ENCODE peak calls at places on chromosomes 2 and 18, in four cellular contexts. One of them, this sample, is unnamed.
A peak's percentile ranks its signal among the peaks of the same experiment; 100 is the strongest.

GRCh38 chr18:2102022-2102421 is 469.3 kb downstream of the METTL4 start:
- ATAC-seq in upper lobe of left lung: no peak
- ATAC-seq in GM12878: peak; percentile 85
- ATAC-seq in HCT116: no peak
- ATAC-seq in this sample: no peak

GRCh38 chr2:41827354-41827971 is 220.4 kb upstream of the PKDCC start:
- ATAC-seq in upper lobe of left lung: no peak
- ATAC-seq in GM12878: no peak
- ATAC-seq in HCT116: no peak
- ATAC-seq in this sample: no peak

GRCh38 chr2:197591706-197592072 is 75.8 kb downstream of the MOB4 start:
- ATAC-seq in upper lobe of left lung: no peak
- ATAC-seq in GM12878: no peak
- ATAC-seq in HCT116: no peak
- ATAC-seq in this sample: no peak

GRCh38 chr2:78999410-78999809 is 26.1 kb upstream of the REG3G start:
- ATAC-seq in upper lobe of left lung: peak; percentile 41
- ATAC-seq in GM12878: peak; percentile 65
- ATAC-seq in HCT116: no peak
- ATAC-seq in this sample: no peak

GRCh38 chr2:100260712-100261620 is 61.3 kb downstream of the LONRF2 start:
- ATAC-seq in upper lobe of left lung: peak; percentile 47
- ATAC-seq in GM12878: peak; percentile 85
- ATAC-seq in HCT116: peak; percentile 74
- ATAC-seq in this sample: peak; percentile 71

GRCh38 chr18:2805970-2806943 is 40.5 kb upstream of the EMILIN2 start:
- ATAC-seq in upper lobe of left lung: no peak
- ATAC-seq in GM12878: no peak
- ATAC-seq in HCT116: no peak
- ATAC-seq in this sample: no peak

GRCh38 chr2:9099341-9099751 is 95.9 kb upstream of the MBOAT2 start:
- ATAC-seq in upper lobe of left lung: no peak
- ATAC-seq in GM12878: peak; percentile 82
- ATAC-seq in HCT116: peak; percentile 54
- ATAC-seq in this sample: no peak

GRCh38 chr2:146094185-146094584 is 1574.3 kb upstream of the ZEB2 start:
- ATAC-seq in upper lobe of left lung: no peak
- ATAC-seq in GM12878: no peak
- ATAC-seq in HCT116: no peak
- ATAC-seq in this sample: no peak

GRCh38 chr18:70058916-70059315 is 111.2 kb upstream of the CD226 start:
- ATAC-seq in upper lobe of left lung: no peak
- ATAC-seq in GM12878: peak; percentile 99
- ATAC-seq in HCT116: no peak
- ATAC-seq in this sample: no peak

GRCh38 chr2:241120440-241120839 is 18.4 kb upstream of the MTERF4 start:
- ATAC-seq in upper lobe of left lung: no peak
- ATAC-seq in GM12878: peak; percentile 15
- ATAC-seq in HCT116: no peak
- ATAC-seq in this sample: no peak

GRCh38 chr2:191566347-191566746 is 111.6 kb upstream of the NABP1 start:
- ATAC-seq in upper lobe of left lung: peak; percentile 89
- ATAC-seq in GM12878: peak; percentile 91
- ATAC-seq in HCT116: peak; percentile 89
- ATAC-seq in this sample: no peak

GRCh38 chr2:204611017-204611631 is 65.8 kb downstream of the PARD3B start:
- ATAC-seq in upper lobe of left lung: no peak
- ATAC-seq in GM12878: no peak
- ATAC-seq in HCT116: no peak
- ATAC-seq in this sample: no peak

GRCh38 chr2:100893753-100894530 is 74.0 kb downstream of the NPAS2 start:
- ATAC-seq in upper lobe of left lung: no peak
- ATAC-seq in GM12878: peak; percentile 90
- ATAC-seq in HCT116: peak; percentile 88
- ATAC-seq in this sample: no peak

GRCh38 chr2:36339819-36340218 is 15.8 kb upstream of the CRIM1 start:
- ATAC-seq in upper lobe of left lung: no peak
- ATAC-seq in GM12878: no peak
- ATAC-seq in HCT116: no peak
- ATAC-seq in this sample: no peak

GRCh38 chr2:228466851-228467250 is 285.4 kb upstream of the SPHKAP start:
- ATAC-seq in upper lobe of left lung: no peak
- ATAC-seq in GM12878: no peak
- ATAC-seq in HCT116: no peak
- ATAC-seq in this sample: no peak

GRCh38 chr2:238016526-238016925 is 44.3 kb upstream of the SCLY start:
- ATAC-seq in upper lobe of left lung: no peak
- ATAC-seq in GM12878: no peak
- ATAC-seq in HCT116: no peak
- ATAC-seq in this sample: peak; percentile 51

GRCh38 chr18:49743296-49743567 is 70.1 kb downstream of the ACAA2 start:
- ATAC-seq in upper lobe of left lung: peak; percentile 18
- ATAC-seq in GM12878: no peak
- ATAC-seq in HCT116: no peak
- ATAC-seq in this sample: no peak

GRCh38 chr2:138495384-138495783 is 6.2 kb upstream of the SPOPL start:
- ATAC-seq in upper lobe of left lung: no peak
- ATAC-seq in GM12878: no peak
- ATAC-seq in HCT116: no peak
- ATAC-seq in this sample: no peak

GRCh38 chr2:142045641-142046040 is 85.2 kb downstream of the LRP1B start:
- ATAC-seq in upper lobe of left lung: no peak
- ATAC-seq in GM12878: no peak
- ATAC-seq in HCT116: no peak
- ATAC-seq in this sample: no peak

GRCh38 chr2:105068875-105069274 is 31.0 kb downstream of the MRPS9 start:
- ATAC-seq in upper lobe of left lung: no peak
- ATAC-seq in GM12878: no peak
- ATAC-seq in HCT116: no peak
- ATAC-seq in this sample: no peak

GRCh38 chr2:165079432-165079831 is 124.1 kb upstream of the SLC38A11 start:
- ATAC-seq in upper lobe of left lung: no peak
- ATAC-seq in GM12878: no peak
- ATAC-seq in HCT116: no peak
- ATAC-seq in this sample: no peak

GRCh38 chr2:195320416-195320973 is 336.5 kb upstream of the SLC39A10 start:
- ATAC-seq in upper lobe of left lung: no peak
- ATAC-seq in GM12878: peak; percentile 87
- ATAC-seq in HCT116: no peak
- ATAC-seq in this sample: no peak

GRCh38 chr2:145007673-145008263 is 487.8 kb upstream of the ZEB2 start:
- ATAC-seq in upper lobe of left lung: peak; percentile 53
- ATAC-seq in GM12878: no peak
- ATAC-seq in HCT116: no peak
- ATAC-seq in this sample: no peak

GRCh38 chr2:96987264-96987909 is 1.0 kb upstream of the FAM178B start:
- ATAC-seq in upper lobe of left lung: no peak
- ATAC-seq in GM12878: no peak
- ATAC-seq in HCT116: no peak
- ATAC-seq in this sample: no peak

GRCh38 chr2:10136187-10136934 is 13.8 kb downstream of the RRM2 start:
- ATAC-seq in upper lobe of left lung: no peak
- ATAC-seq in GM12878: peak; percentile 10
- ATAC-seq in HCT116: peak; percentile 47
- ATAC-seq in this sample: no peak
- TF ChIP-seq POLR2AphosphoS5 in upper lobe of left lung: no peak
- TF ChIP-seq POLR2AphosphoS5 in GM12878: peak; percentile 31
- TF ChIP-seq POLR2AphosphoS5 in HCT116: no peak
- TF ChIP-seq POLR2AphosphoS5 in this sample: no peak

DNA sequence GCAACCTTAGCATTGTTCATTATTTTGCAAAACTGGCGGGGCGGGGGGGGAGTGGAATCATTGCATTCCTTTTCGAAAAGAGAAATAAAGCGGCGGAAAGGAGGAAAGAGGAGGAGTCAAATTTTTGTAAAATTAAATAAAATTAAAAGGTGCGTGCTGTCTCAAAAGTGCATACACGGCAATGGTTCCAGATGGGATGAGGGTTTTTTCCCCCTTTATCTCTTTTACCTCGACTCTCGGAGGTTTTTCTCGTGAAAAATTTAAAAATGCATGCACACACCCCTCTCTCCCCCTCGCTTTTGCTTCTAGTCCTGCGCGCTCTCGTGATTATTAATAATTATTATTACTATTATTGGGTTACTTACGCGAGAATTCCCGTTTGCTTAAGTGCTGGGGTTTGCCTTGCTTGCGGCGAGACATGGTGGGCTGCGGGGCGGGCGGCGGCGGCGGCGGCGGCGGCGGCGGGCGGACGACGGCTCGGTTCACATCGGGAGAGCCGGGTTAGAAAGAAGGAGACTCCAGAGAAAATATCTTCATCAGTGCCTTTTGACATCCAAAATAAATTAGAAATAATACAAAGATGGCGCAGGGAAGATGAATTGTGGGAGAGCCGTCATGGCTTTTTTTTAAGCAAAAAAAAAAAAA is 481 bp downstream of the BCL11A start:
- ATAC-seq in upper lobe of left lung: no peak
- ATAC-seq in GM12878: no peak
- ATAC-seq in HCT116: no peak
- ATAC-seq in this sample: no peak
- TF ChIP-seq POLR2A in upper lobe of left lung: no peak
- TF ChIP-seq POLR2A in GM12878: no peak
- TF ChIP-seq POLR2A in HCT116: no peak
- TF ChIP-seq POLR2A in this sample: no peak

DNA sequence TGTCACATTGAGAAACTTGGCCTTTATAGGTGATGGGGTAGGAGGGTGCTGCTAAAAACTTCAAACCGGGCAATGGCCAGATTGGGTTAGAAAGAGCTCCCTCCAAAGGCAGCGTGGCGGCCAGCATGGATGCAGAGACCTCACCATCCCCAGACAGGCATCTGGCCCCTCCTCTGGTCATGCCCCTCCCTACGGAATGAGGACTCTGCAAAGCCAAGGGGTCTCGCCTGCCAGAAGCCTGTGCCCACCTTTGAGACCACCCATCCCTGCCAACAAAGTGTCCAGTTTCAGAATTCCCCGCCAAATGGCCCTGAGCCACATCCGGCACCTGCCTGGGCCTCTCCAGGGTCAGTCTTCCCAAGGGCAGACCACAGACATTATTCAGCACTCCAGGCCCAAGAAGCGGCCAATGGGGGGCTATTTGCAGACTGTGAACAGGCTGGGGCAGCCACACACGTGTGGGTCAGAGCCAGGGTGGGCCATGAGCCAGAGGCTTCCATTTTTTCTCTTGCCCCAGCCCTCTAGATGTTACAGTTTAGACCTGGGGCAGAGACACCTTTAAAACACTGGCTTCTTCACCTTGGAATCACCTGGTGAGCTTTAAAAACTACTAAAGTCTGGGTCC is 4.2 kb upstream of the ATP6V1B1 start:
- ATAC-seq in upper lobe of left lung: no peak
- ATAC-seq in GM12878: no peak
- ATAC-seq in HCT116: no peak
- ATAC-seq in this sample: no peak
- H3K4me1 ChIP-seq in upper lobe of left lung: no peaks in the 10 kb centered on the region
- H3K4me1 ChIP-seq in GM12878: no peaks in the 10 kb centered on the region
- H3K4me1 ChIP-seq in HCT116: no peaks in the 10 kb centered on the region
- H3K4me1 ChIP-seq in this sample: no peaks in the 10 kb centered on the region

GRCh38 chr2:32159678-32160077 is 6.0 kb upstream of the SLC30A6 start:
- ATAC-seq in upper lobe of left lung: no peak
- ATAC-seq in GM12878: no peak
- ATAC-seq in HCT116: no peak
- ATAC-seq in this sample: no peak
- TF ChIP-seq POLR2AphosphoS5 in upper lobe of left lung: no peak
- TF ChIP-seq POLR2AphosphoS5 in GM12878: no peak
- TF ChIP-seq POLR2AphosphoS5 in HCT116: no peak
- TF ChIP-seq POLR2AphosphoS5 in this sample: no peak

DNA sequence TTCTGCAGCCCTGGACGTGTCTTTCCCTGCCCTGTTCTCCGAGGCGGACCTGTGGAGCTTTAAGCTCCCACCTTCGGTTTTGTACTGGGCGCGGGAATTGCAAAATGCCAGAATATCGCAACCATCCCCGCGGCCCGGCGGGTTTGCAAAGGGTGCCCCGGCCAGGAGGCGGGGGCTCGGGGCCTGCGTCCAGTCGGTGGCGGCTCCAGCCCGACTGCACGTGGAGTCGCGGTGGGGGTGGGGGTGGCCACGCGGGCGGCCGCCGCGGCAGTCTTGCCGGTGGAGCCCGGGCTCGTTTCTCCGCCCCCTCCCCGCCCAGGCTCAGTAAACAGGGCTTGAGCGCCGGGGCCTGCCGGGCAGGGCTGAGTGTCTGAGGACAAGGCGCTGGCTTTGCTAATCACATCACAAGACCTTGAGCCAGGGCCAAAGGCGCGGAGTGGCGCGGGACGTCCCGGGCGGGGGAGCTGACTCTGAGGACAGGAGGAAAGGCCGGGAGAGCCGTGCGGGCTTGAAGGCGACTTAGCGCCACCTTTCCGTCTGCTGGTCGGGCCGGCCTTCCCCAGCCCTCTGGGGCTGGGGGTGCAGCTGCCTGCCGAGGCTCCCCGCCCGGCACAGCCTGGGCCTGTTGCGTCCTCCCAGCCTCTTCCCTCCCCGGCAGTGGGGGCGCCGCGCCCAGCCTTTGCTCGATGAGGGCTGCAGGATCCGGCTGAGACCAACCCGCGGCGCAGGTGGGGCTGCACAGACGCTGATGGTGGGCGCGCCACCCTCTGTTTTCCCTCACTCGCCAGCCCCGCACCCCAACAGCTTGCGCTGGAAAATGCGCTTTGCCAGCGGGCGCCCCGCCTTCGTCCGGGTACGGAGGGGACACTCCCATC is 786 bp upstream of the ZFP36L2 start:
- ATAC-seq in upper lobe of left lung: peak; percentile 76
- ATAC-seq in GM12878: peak; percentile 30
- ATAC-seq in HCT116: peak; percentile 60
- ATAC-seq in this sample: peak; percentile 74
- TF ChIP-seq POLR2A in upper lobe of left lung: peak; percentile 34
- TF ChIP-seq POLR2A in GM12878: no peak
- TF ChIP-seq POLR2A in HCT116: no peak
- TF ChIP-seq POLR2A in this sample: peak; percentile 71

GRCh38 chr18:35456181-35456850 is 41.4 kb downstream of the INO80C start:
- ATAC-seq in upper lobe of left lung: peak; percentile 47
- ATAC-seq in GM12878: no peak
- ATAC-seq in HCT116: peak; percentile 46
- ATAC-seq in this sample: peak; percentile 24

GRCh38 chr18:35458677-35459441 is 38.9 kb downstream of the INO80C start:
- ATAC-seq in upper lobe of left lung: peak; percentile 64
- ATAC-seq in GM12878: peak; percentile 91
- ATAC-seq in HCT116: peak; percentile 89
- ATAC-seq in this sample: peak; percentile 73

GRCh38 chr18:35458271-35458670 is 39.5 kb downstream of the INO80C start:
- ATAC-seq in upper lobe of left lung: no peak
- ATAC-seq in GM12878: no peak
- ATAC-seq in HCT116: peak; percentile 12
- ATAC-seq in this sample: no peak

GRCh38 chr18:35454803-35455202 is 43.0 kb downstream of the INO80C start:
- ATAC-seq in upper lobe of left lung: no peak
- ATAC-seq in GM12878: no peak
- ATAC-seq in HCT116: no peak
- ATAC-seq in this sample: no peak

GRCh38 chr18:35457140-35457704 is 40.5 kb downstream of the INO80C start:
- ATAC-seq in upper lobe of left lung: no peak
- ATAC-seq in GM12878: no peak
- ATAC-seq in HCT116: no peak
- ATAC-seq in this sample: no peak
- H3K4me1 ChIP-seq in upper lobe of left lung: peaks cover 8% of the 10 kb centered on the region
- H3K4me1 ChIP-seq in GM12878: peaks cover 12% of the 10 kb centered on the region
- H3K4me1 ChIP-seq in HCT116: peaks cover 46% of the 10 kb centered on the region
- H3K4me1 ChIP-seq in this sample: peaks cover 13% of the 10 kb centered on the region

This sample was measured in gastroesophageal sphincter.